ENCODE peak calls at places on chromosomes 12 and 14, in six cellular contexts. A, J, H, Z, O and T are unnamed samples.
A peak's percentile ranks its signal among the peaks of the same experiment; 100 is the strongest.

GRCh38 chr12:87233636-87234035 is 795.6 kb downstream of the C12orf50 start:
- DNase-seq in A (no peak), J (no peak), H (no peak), Z (no peak), O (no peak), T (no peak)

GRCh38 chr12:53937596-53938275 is 895 bp upstream of the HOXC13 start:
- DNase-seq in A (no peak), J (no peak), H (no peak), Z (no peak), O (no peak), T (no peak)

GRCh38 chr14:74401504-74402241 is 24.3 kb downstream of the SYNDIG1L start:
- DNase-seq in A (no peak), J (peak; percentile 45), H (peak; percentile 77), Z (peak; percentile 76), O (peak; percentile 11), T (peak; percentile 70)

GRCh38 chr12:84070311-84070710 is 842.3 kb downstream of the SLC6A15 start:
- DNase-seq in A (no peak), J (no peak), H (no peak), Z (no peak), O (no peak), T (no peak)

GRCh38 chr12:54592316-54592715 is 3.9 kb upstream of the PPP1R1A start:
- DNase-seq in A (no peak), J (no peak), H (no peak), Z (no peak), O (no peak), T (no peak)

GRCh38 chr12:64461634-64462414 is 9.9 kb downstream of the TBK1 start:
- DNase-seq in A (peak; percentile 13), J (no peak), H (no peak), Z (no peak), O (no peak), T (no peak)

GRCh38 chr12:53780323-53780722 is 28.5 kb upstream of the CISTR start:
- DNase-seq in A (no peak), J (no peak), H (no peak), Z (no peak), O (no peak), T (no peak)

GRCh38 chr12:79020106-79020505 is 155.5 kb downstream of the SYT1 start:
- DNase-seq in A (no peak), J (no peak), H (no peak), Z (no peak), O (no peak), T (no peak)

GRCh38 chr12:95416111-95416636 is 57.8 kb upstream of the METAP2 start:
- DNase-seq in A (no peak), J (no peak), H (no peak), Z (no peak), O (no peak), T (no peak)

GRCh38 chr12:5094550-5094949 is 50.9 kb downstream of the KCNA5 start:
- DNase-seq in A (no peak), J (no peak), H (no peak), Z (no peak), O (no peak), T (no peak)

GRCh38 chr12:112121780-112122565 is 3.4 kb upstream of the TRAFD1 start:
- DNase-seq in A (no peak), J (no peak), H (no peak), Z (no peak), O (peak; percentile 20), T (no peak)

GRCh38 chr12:108729612-108730336 is 1.5 kb downstream of the CORO1C start:
- DNase-seq in A (peak; percentile 37), J (no peak), H (no peak), Z (no peak), O (peak; percentile 76), T (no peak)

GRCh38 chr12:116411977-116412376 is 134.5 kb upstream of the MED13L start:
- DNase-seq in A (no peak), J (no peak), H (no peak), Z (no peak), O (no peak), T (no peak)

GRCh38 chr14:64387232-64387737 is 868 bp upstream of the MTHFD1 start:
- DNase-seq in A (peak; percentile 10), J (no peak), H (peak; percentile 13), Z (no peak), O (peak; percentile 48), T (no peak)
- TF ChIP-seq POLR2A in A (no peak), J (no peak), H (no peak), Z (no peak), O (no peak), T (peak; percentile 55)

DNA sequence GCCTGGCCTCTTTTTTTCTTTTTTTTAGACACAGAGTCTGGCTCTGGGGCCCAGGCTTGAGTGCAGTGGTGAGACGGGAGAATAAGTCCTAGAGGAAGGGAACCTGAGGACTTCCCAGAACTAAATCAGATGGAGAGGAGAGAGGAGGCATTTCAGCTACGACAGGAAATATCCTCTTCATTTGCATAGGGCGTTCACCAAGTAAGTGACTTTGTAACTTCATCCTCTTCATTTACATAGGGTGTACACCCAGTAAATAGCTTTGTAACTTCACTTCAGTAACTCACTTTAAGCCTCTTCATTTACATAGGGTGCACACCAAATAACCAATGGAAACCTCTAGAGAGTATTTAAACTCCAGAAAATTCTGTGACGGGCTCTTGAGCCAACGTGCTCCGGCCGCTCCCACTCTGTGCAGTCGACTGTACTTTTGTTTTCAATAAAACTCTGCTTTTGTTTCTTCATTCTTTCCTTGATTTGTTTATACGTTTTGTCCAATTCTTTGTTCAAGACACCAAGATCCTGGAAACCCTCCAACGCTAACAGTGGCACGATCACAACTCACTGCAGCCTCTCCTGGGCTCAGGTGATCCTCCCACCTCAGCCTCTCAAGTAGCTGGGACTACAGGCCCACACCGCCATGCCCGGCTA is 21.4 kb upstream of the ANKRD9 start:
- DNase-seq in A (no peak), J (no peak), H (no peak), Z (no peak), O (peak; percentile 72), T (peak; percentile 11)
- TF ChIP-seq TAF1 in A (no peak), J (no peak), H (no peak), Z (no peak), O (no peak), T (no peak)

DNA sequence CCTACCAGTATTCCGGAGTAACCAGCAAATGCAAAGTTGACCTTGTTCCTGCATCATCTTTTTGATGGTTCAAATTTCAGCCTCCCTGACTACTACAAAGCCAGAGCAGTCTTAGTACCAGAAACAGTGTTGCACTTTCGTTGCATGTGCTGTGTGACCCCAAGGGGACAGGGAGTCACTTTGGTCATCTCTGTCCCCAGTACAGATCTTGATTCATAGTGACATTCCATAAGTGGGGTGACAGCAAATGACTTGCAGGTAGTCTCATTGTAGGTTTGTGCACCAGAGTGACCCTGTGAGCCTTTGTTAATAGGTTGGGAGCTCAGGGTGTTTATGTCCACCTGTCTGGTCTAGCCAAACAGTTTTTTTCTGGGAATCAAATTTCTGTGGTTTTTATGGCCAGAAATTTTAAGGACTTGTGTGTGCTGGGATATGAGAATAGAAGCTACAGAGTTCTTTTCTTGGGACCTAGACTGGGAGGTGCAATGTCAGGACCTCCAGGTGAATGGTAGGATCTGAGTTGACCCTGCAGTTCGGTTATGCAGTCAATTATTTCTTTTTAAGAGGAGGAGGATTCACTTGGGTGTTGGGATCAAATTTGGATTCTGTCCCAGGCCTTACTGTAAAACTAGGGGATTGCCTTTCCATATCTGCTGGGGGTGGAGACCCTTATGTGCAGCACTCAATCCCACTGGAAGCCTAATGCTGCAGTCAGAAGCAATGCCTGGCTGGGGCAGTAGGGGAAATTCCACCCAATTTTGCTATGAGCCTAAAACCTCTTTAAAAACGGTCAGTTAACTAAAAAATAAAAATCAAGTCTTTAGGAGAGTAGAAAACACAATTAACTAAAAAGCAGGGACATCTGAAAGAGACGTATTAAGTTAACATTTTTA is 10.1 kb downstream of the EIF5 start:
- DNase-seq in A (no peak), J (no peak), H (no peak), Z (no peak), O (no peak), T (no peak)
- TF ChIP-seq POLR2AphosphoS5 in A (no peak), J (peak; percentile 87), H (peak; percentile 42), Z (peak; percentile 55), O (no peak), T (peak; percentile 94)

DNA sequence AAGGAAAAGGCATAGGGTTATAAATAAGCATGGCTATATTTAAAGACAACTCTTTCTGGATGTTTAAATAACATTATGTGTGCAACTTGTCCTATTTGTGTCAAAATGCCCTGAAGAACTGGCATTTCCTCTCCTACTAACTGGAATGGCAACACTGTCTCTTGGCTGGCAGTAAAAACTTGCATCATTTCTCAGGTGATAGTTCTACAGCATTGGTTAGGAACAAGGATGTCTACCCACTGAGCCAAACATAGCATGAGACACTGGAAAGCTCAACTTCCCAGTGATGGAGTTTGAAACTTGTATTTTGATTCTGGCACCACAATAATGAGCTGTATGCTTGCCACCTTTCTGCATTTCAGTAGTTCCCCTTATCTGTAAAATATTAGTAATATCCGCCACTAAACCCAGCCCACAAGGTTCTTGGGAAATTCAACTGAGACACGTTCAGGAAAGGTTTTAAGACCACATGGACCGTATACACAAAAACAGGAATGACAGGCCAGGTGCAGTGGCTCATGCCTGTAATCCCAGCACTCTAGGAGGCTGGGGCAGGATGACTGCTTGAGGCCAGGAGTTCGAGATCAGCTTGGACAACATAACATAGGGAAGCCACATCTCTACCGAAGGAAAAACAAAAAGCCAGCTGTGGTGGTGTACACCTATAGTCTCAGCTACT is 5.1 kb downstream of the SLC38A2 start:
- DNase-seq in A (no peak), J (no peak), H (no peak), Z (no peak), O (no peak), T (no peak)
- TF ChIP-seq POLR2A in A (peak; percentile 44), J (no peak), H (no peak), Z (peak; percentile 47), O (no peak), T (peak; percentile 35)

GRCh38 chr12:66708704-66709443 is 30.0 kb upstream of the GRIP1 start:
- DNase-seq in A (no peak), J (no peak), H (no peak), Z (no peak), O (no peak), T (no peak)
- TF ChIP-seq TAF1 in A (no peak), J (no peak), H (no peak), Z (no peak), O (no peak), T (no peak)

GRCh38 chr12:8664228-8664963 is 1.8 kb upstream of the MFAP5 start:
- DNase-seq in A (no peak), J (no peak), H (no peak), Z (no peak), O (no peak), T (no peak)

GRCh38 chr12:8661016-8661415 is 1.6 kb downstream of the MFAP5 start:
- DNase-seq in A (no peak), J (no peak), H (no peak), Z (no peak), O (no peak), T (no peak)

GRCh38 chr12:8665729-8666128 is 3.1 kb upstream of the MFAP5 start:
- DNase-seq in A (no peak), J (no peak), H (no peak), Z (no peak), O (no peak), T (no peak)

GRCh38 chr12:8661751-8662150 is 875 bp downstream of the MFAP5 start:
- DNase-seq in A (no peak), J (no peak), H (no peak), Z (no peak), O (no peak), T (no peak)

DNA sequence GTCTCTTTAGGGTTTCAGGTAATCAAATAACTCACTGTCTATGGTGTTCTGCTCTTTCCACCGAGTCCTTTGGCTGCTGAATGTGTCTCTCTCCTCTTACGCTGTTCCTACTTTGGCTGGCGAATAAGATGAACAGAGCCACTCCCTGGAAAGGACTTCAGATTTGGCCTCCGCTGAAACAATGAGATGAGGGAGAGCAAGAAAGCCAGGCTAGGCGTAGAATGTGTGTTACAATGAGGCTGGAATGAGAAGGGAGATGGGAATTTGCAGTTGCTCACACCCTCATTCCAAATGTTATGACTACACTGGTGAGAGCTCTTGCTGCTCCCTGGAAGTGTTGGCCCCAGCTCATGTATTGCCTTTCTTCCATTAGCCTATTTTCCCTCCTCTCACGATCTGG is at the start of gene MFAP5:
- DNase-seq in A (no peak), J (no peak), H (no peak), Z (no peak), O (no peak), T (no peak)
- TF ChIP-seq POLR2AphosphoS5 in A (no peak), J (no peak), H (no peak), Z (no peak), O (no peak), T (no peak)